ENCODE peak calls at places on chromosomes 13 and 19, in nine cellular contexts. K, U, S, A, H, Q, F, L and B are unnamed samples.

GRCh38 chr19:19366691-19367396 is 38.6 kb upstream of the GATAD2A start:
- DNase-seq in K (peak; percentile 69), U (peak; percentile 42), S (peak; percentile 85), A (peak; percentile 87), H (peak; percentile 43), Q (peak; percentile 76), F (peak; percentile 93), L (peak; percentile 80), B (peak; percentile 86)

GRCh38 chr19:1848399-1849131 is at the start of gene REXO1:
- DNase-seq in K (peak; percentile 96), U (peak; percentile 93), S (peak; percentile 97), A (peak; percentile 84), H (peak; percentile 94), Q (peak; percentile 92), F (peak; percentile 96), L (peak; percentile 96), B (peak; percentile 96)

GRCh38 chr19:58570770-58571574 is 2.2 kb downstream of the MZF1 start:
- DNase-seq in K (peak; percentile 15), U (peak; percentile 21), S (no peak), A (no peak), H (no peak), Q (no peak), F (no peak), L (peak; percentile 64), B (no peak)

GRCh38 chr19:38035515-38036495 is 128.8 kb downstream of the SIPA1L3 start:
- DNase-seq in K (no peak), U (no peak), S (no peak), A (no peak), H (no peak), Q (peak; percentile 74), F (peak; percentile 41), L (peak; percentile 71), B (no peak)

GRCh38 chr13:101730420-101731000 is 278.0 kb downstream of the ITGBL1 start:
- DNase-seq in K (no peak), U (no peak), S (no peak), A (peak; percentile 28), H (no peak), Q (peak; percentile 35), F (no peak), L (no peak), B (no peak)

GRCh38 chr13:35014606-35015005 is 72.5 kb downstream of the NBEA start:
- DNase-seq in K (no peak), U (no peak), S (peak; percentile 1), A (no peak), H (no peak), Q (no peak), F (no peak), L (no peak), B (no peak)

GRCh38 chr13:46181799-46182490 is at the start of gene LCP1:
- DNase-seq in K (no peak), U (no peak), S (peak; percentile 90), A (no peak), H (peak; percentile 3), Q (peak; percentile 10), F (peak; percentile 82), L (no peak), B (no peak)

GRCh38 chr19:50513746-50514345 is at the start of gene ASPDH:
- DNase-seq in K (no peak), U (no peak), S (no peak), A (no peak), H (peak; percentile 66), Q (no peak), F (peak; percentile 73), L (no peak), B (no peak)

GRCh38 chr19:4583961-4584669 is 24.6 kb upstream of the SEMA6B start:
- DNase-seq in K (no peak), U (no peak), S (peak; percentile 74), A (no peak), H (no peak), Q (peak; percentile 52), F (no peak), L (no peak), B (peak; percentile 49)

GRCh38 chr13:67369895-67370660 is 139.9 kb upstream of the PCDH9 start:
- DNase-seq in K (no peak), U (no peak), S (no peak), A (peak; percentile 98), H (no peak), Q (no peak), F (no peak), L (no peak), B (no peak)

GRCh38 chr13:40762849-40763248 is 8.1 kb downstream of the MRPS31 start:
- DNase-seq in K (no peak), U (no peak), S (no peak), A (no peak), H (no peak), Q (no peak), F (no peak), L (no peak), B (no peak)

GRCh38 chr19:2811735-2812413 is 7.8 kb upstream of the ZNF554 start:
- DNase-seq in K (no peak), U (no peak), S (no peak), A (no peak), H (no peak), Q (no peak), F (peak; percentile 66), L (no peak), B (no peak)

GRCh38 chr19:17448190-17448967 is at the start of gene TMEM221:
- DNase-seq in K (peak; percentile 59), U (peak; percentile 49), S (peak; percentile 41), A (no peak), H (no peak), Q (peak; percentile 39), F (peak; percentile 81), L (no peak), B (no peak)

GRCh38 chr13:113016526-113017295 is 47.7 kb downstream of the MCF2L start:
- DNase-seq in K (no peak), U (no peak), S (no peak), A (no peak), H (no peak), Q (no peak), F (peak; percentile 61), L (no peak), B (no peak)

GRCh38 chr19:55486043-55486970 is 1.3 kb downstream of the NAT14 start:
- DNase-seq in K (no peak), U (peak; percentile 45), S (no peak), A (no peak), H (no peak), Q (peak; percentile 67), F (peak; percentile 79), L (no peak), B (no peak)

GRCh38 chr19:48473161-48473966 is 4.2 kb downstream of the CYTH2 start:
- DNase-seq in K (no peak), U (no peak), S (no peak), A (no peak), H (no peak), Q (no peak), F (no peak), L (no peak), B (no peak)

GRCh38 chr19:43755256-43755801 is 567 bp upstream of the SMG9 start:
- DNase-seq in K (peak; percentile 84), U (peak; percentile 80), S (peak; percentile 84), A (peak; percentile 53), H (peak; percentile 81), Q (peak; percentile 83), F (peak; percentile 93), L (peak; percentile 88), B (peak; percentile 91)